ENCODE peak calls at places on chromosome 2, in six cellular contexts. Q is stimulated activated naive CD4-positive, alpha-beta T cell; M is pancreas; R is T-helper 17 cell; I is NCI-H1436; G is RWPE1. P is an unnamed sample.

GRCh38 chr2:181235683-181236459 is 221.3 kb upstream of the ITGA4 start:
- DNase-seq in Q (no peak), M (no peak), R (no peak), I (no peak), G (no peak), P (no peak)

GRCh38 chr2:2709091-2709770 is 378.2 kb upstream of the MYT1L start:
- DNase-seq in Q (no peak), M (no peak), R (no peak), I (no peak), G (no peak), P (no peak)

GRCh38 chr2:51027968-51028367 is 4.0 kb downstream of the NRXN1 start:
- DNase-seq in Q (no peak), M (no peak), R (no peak), I (no peak), G (no peak), P (no peak)

GRCh38 chr2:146954544-146954943 is 890.3 kb upstream of the ACVR2A start:
- DNase-seq in Q (no peak), M (no peak), R (no peak), I (no peak), G (no peak), P (no peak)

GRCh38 chr2:204315236-204315662 is 230.0 kb upstream of the PARD3B start:
- DNase-seq in Q (no peak), M (peak; percentile 30), R (no peak), I (no peak), G (peak; percentile 2), P (no peak)

GRCh38 chr2:46254474-46254873 is 42.7 kb upstream of the EPAS1 start:
- DNase-seq in Q (no peak), M (no peak), R (no peak), I (no peak), G (no peak), P (no peak)

GRCh38 chr2:8475349-8476045 is 206.4 kb upstream of the ID2 start:
- DNase-seq in Q (no peak), M (no peak), R (no peak), I (peak; percentile 25), G (no peak), P (no peak)

GRCh38 chr2:177106212-177106611 is 106.4 kb upstream of the HNRNPA3 start:
- DNase-seq in Q (no peak), M (no peak), R (no peak), I (no peak), G (peak; percentile 3), P (peak; percentile 13)